ENCODE peak calls at places on chromosomes 5 and 9, in nine cellular contexts. P is progenitor cell of endocrine pancreas; F is NCI-H1417; S is T1000; N is dorsolateral prefrontal cortex; U is astrocyte of the cerebellum; L is activated CD8-positive, alpha-beta memory T cell treated with anti-CD3 and anti-CD28 coated beads, Interleukin-2, amount 50 U/mL, for 4 hours; Y is cardiac fibroblast; V is nucleus accumbens. Z is an unnamed sample.

GRCh38 chr9:4009006-4009511 is 290.8 kb downstream of the GLIS3 start:
- DNase-seq in U (no peak), N (no peak), F (no peak), S (no peak), P (no peak), V (no peak), Y (no peak), L (no peak), Z (no peak)

GRCh38 chr5:135038829-135039525 is 4.9 kb upstream of the PITX1 start:
- DNase-seq in V (no peak), N (no peak), P (no peak), L (no peak), S (no peak), F (no peak), U (no peak), Y (no peak), Z (no peak)

GRCh38 chr5:441996-442334 is 1.0 kb upstream of the EXOC3 start:
- DNase-seq in L (no peak), P (no peak), U (no peak), S (no peak), F (no peak), N (no peak), V (no peak), Y (no peak), Z (no peak)

GRCh38 chr5:39498247-39498952 is 73.6 kb upstream of the DAB2 start:
- DNase-seq in U (no peak), Y (peak; percentile 62), L (no peak), N (no peak), S (no peak), V (no peak), F (no peak), P (no peak), Z (no peak)

GRCh38 chr5:103216137-103216536 is 42.4 kb upstream of the MACIR start:
- DNase-seq in N (no peak), S (no peak), F (no peak), Y (peak; percentile 59), P (no peak), U (no peak), L (no peak), V (no peak), Z (no peak)

GRCh38 chr5:115573133-115573532 is 28.6 kb upstream of the FEM1C start:
- DNase-seq in S (no peak), V (no peak), U (peak; percentile 84), F (no peak), N (no peak), L (no peak), Y (peak; percentile 67), P (no peak), Z (no peak)

GRCh38 chr5:115503420-115503819 is 41.2 kb downstream of the FEM1C start:
- DNase-seq in F (no peak), S (no peak), N (no peak), U (no peak), L (no peak), V (peak; percentile 24), Y (no peak), P (no peak), Z (no peak)

GRCh38 chr5:179802207-179802883 is 4.3 kb downstream of the MGAT4B start:
- DNase-seq in P (no peak), L (no peak), V (no peak), N (no peak), Y (no peak), F (no peak), S (no peak), U (no peak), Z (no peak)

GRCh38 chr5:66080664-66081063 is 63.4 kb upstream of the SREK1 start:
- DNase-seq in L (no peak), P (no peak), V (no peak), S (no peak), F (no peak), N (no peak), U (no peak), Y (peak; percentile 7), Z (no peak)

GRCh38 chr5:115432691-115433090 is 111.9 kb downstream of the FEM1C start:
- DNase-seq in F (peak; percentile 13), U (no peak), Y (no peak), P (no peak), L (no peak), V (no peak), N (no peak), S (no peak), Z (no peak)

GRCh38 chr9:12973702-12974101 is 198.9 kb downstream of the LURAP1L start:
- DNase-seq in U (no peak), V (no peak), Y (peak; percentile 9), L (no peak), N (no peak), F (no peak), S (no peak), P (no peak), Z (no peak)

GRCh38 chr5:119340597-119341218 is 15.1 kb upstream of the TNFAIP8 start:
- DNase-seq in Y (no peak), L (no peak), F (no peak), S (no peak), N (no peak), V (no peak), P (no peak), U (no peak), Z (no peak)

GRCh38 chr9:27447036-27447700 is 76.9 kb upstream of the IFNK start:
- DNase-seq in Y (no peak), L (no peak), F (peak; percentile 14), S (no peak), V (no peak), U (no peak), P (no peak), N (no peak), Z (no peak)

GRCh38 chr5:55497712-55498111 is 37.1 kb downstream of the PLPP1 start:
- DNase-seq in U (no peak), V (no peak), Y (no peak), N (no peak), P (no peak), S (no peak), L (no peak), F (no peak), Z (no peak)